ENCODE peak calls at places on chromosome 16, in seven cellular contexts. X is stimulated activated CD4-positive, alpha-beta T cell treated with anti-CD3 and anti-CD28 coated beads, Interleukin-15, amount 100 ng/mL, for 1 hour; A is transverse colon; W is HCEC 1CT; S is natural killer cell; Q is HS-5; Y is KG1. O is an unnamed sample.

GRCh38 chr16:83615553-83615952 is 192.2 kb upstream of the HSBP1 start:
- DNase-seq in X (no peak), A (no peak), W (peak; percentile 69), S (no peak), Q (no peak), Y (no peak), O (no peak)

GRCh38 chr16:29850998-29851397 is 12.0 kb downstream of the CDIPT start:
- DNase-seq in X (no peak), A (no peak), W (no peak), S (no peak), Q (no peak), Y (no peak), O (no peak)

GRCh38 chr16:86806181-86806837 is 228.0 kb downstream of the FOXL1 start:
- DNase-seq in X (no peak), A (no peak), W (no peak), S (no peak), Q (no peak), Y (no peak), O (no peak)

GRCh38 chr16:79170565-79171242 is 429.8 kb downstream of the MAF start:
- DNase-seq in X (no peak), A (no peak), W (no peak), S (no peak), Q (no peak), Y (no peak), O (no peak)

GRCh38 chr16:15788846-15789239 is 68.0 kb downstream of the MYH11 start:
- DNase-seq in X (no peak), A (no peak), W (no peak), S (no peak), Q (no peak), Y (no peak), O (no peak)

GRCh38 chr16:66741971-66742396 is 9.4 kb downstream of the DYNC1LI2 start:
- DNase-seq in X (no peak), A (no peak), W (no peak), S (no peak), Q (no peak), Y (no peak), O (no peak)

GRCh38 chr16:61831351-61831933 is 204.8 kb downstream of the CDH8 start:
- DNase-seq in X (no peak), A (no peak), W (no peak), S (no peak), Q (no peak), Y (no peak), O (no peak)

GRCh38 chr16:68144008-68144407 is 58.8 kb downstream of the NFATC3 start:
- DNase-seq in X (no peak), A (no peak), W (no peak), S (no peak), Q (no peak), Y (no peak), O (no peak)

GRCh38 chr16:82061861-82062525 is 26.9 kb downstream of the HSD17B2 start:
- DNase-seq in X (no peak), A (no peak), W (peak; percentile 52), S (no peak), Q (no peak), Y (no peak), O (peak; percentile 36)

GRCh38 chr16:71216714-71217113 is 13.8 kb downstream of the HYDIN start:
- DNase-seq in X (no peak), A (no peak), W (no peak), S (no peak), Q (no peak), Y (no peak), O (no peak)